ENCODE peak calls at places on chromosomes 2 and 18, in ten cellular contexts. X, Z, W, L, A, E, Y, P, F and D are unnamed samples.

GRCh38 chr2:72153026-72153791 is 5.5 kb upstream of the CYP26B1 start:
- DNase-seq in Z (no peak), W (no peak), X (peak; percentile 2), L (no peak), E (no peak), A (no peak), F (no peak), Y (no peak), P (no peak), D (no peak)

GRCh38 chr18:1147616-1148184 is 243.0 kb downstream of the ADCYAP1 start:
- DNase-seq in E (no peak), A (no peak), Y (no peak), L (peak; percentile 68), P (no peak), X (no peak), W (no peak), Z (no peak), F (no peak), D (no peak)

GRCh38 chr2:219476605-219477578 is 21.8 kb upstream of the GMPPA start:
- DNase-seq in P (no peak), A (no peak), Y (no peak), L (no peak), F (no peak), W (no peak), X (no peak), Z (no peak), E (no peak), D (no peak)

GRCh38 chr2:201118957-201119848 is 3.2 kb downstream of the CFLAR start:
- DNase-seq in E (no peak), W (peak; percentile 55), Y (no peak), P (no peak), A (no peak), Z (no peak), F (peak; percentile 62), L (peak; percentile 72), X (no peak), D (peak; percentile 68)

GRCh38 chr2:40797115-40797514 is 345.2 kb upstream of the SLC8A1 start:
- DNase-seq in W (no peak), P (no peak), F (peak; percentile 48), L (no peak), A (no peak), X (no peak), Y (no peak), Z (no peak), E (no peak), D (peak; percentile 80)

GRCh38 chr18:62979172-62979571 is 263.8 kb downstream of the PHLPP1 start:
- DNase-seq in X (no peak), E (peak; percentile 50), F (no peak), A (peak; percentile 90), L (peak; percentile 82), P (no peak), W (no peak), Y (no peak), Z (no peak), D (no peak)

GRCh38 chr2:239865059-239865639 is 160.0 kb downstream of the NDUFA10 start:
- DNase-seq in A (no peak), E (no peak), Z (no peak), Y (no peak), X (no peak), P (no peak), F (no peak), L (no peak), W (no peak), D (no peak)

GRCh38 chr2:46812381-46813024 is 103.1 kb downstream of the MCFD2 start:
- DNase-seq in P (no peak), X (peak; percentile 78), E (peak; percentile 82), L (peak; percentile 91), A (peak; percentile 83), Z (no peak), Y (no peak), F (peak; percentile 72), W (no peak), D (peak; percentile 54)

GRCh38 chr2:237128026-237128703 is 42.5 kb downstream of the COPS8 start:
- DNase-seq in Y (no peak), P (no peak), A (peak; percentile 45), X (peak; percentile 87), F (peak; percentile 95), E (peak; percentile 93), W (peak; percentile 98), Z (peak; percentile 1), L (peak; percentile 99), D (peak; percentile 98)

GRCh38 chr18:5068856-5069255 is 128.2 kb downstream of the AKAIN1 start:
- DNase-seq in Y (no peak), X (no peak), W (no peak), A (no peak), E (no peak), Z (no peak), L (peak; percentile 2), F (no peak), P (no peak), D (no peak)

GRCh38 chr2:109460553-109461324 is 153.0 kb downstream of the SEPTIN10 start:
- DNase-seq in P (no peak), F (no peak), Y (no peak), Z (no peak), E (no peak), A (no peak), W (no peak), X (no peak), L (peak; percentile 40), D (no peak)

GRCh38 chr2:23404426-23404825 is 19.4 kb downstream of the KLHL29 start:
- DNase-seq in L (peak; percentile 77), A (no peak), Z (no peak), P (no peak), X (no peak), E (no peak), W (peak; percentile 78), Y (no peak), F (peak; percentile 71), D (peak; percentile 80)

GRCh38 chr2:172234716-172235661 is 132.3 kb upstream of the DLX2 start:
- DNase-seq in P (no peak), L (peak; percentile 22), F (no peak), X (peak; percentile 13), Z (no peak), W (peak; percentile 72), Y (peak; percentile 14), E (no peak), A (no peak), D (peak; percentile 45)

GRCh38 chr2:203280428-203281064 is 41.7 kb downstream of the CYP20A1 start:
- DNase-seq in P (no peak), F (peak; percentile 56), A (no peak), W (peak; percentile 93), L (peak; percentile 9), X (no peak), Z (no peak), E (no peak), Y (no peak), D (peak; percentile 96)

GRCh38 chr2:85763831-85764230 is 10.0 kb downstream of the ATOH8 start:
- DNase-seq in Y (no peak), F (no peak), E (no peak), P (no peak), Z (no peak), X (no peak), W (no peak), A (no peak), L (no peak), D (no peak)

GRCh38 chr2:42787788-42788477 is 4.5 kb downstream of the HAAO start:
- DNase-seq in W (no peak), F (no peak), E (no peak), L (no peak), A (no peak), Z (no peak), X (no peak), P (no peak), Y (no peak), D (no peak)

GRCh38 chr2:224586127-224586702 is 1.1 kb upstream of the CUL3 start:
- DNase-seq in Z (no peak), F (no peak), Y (no peak), P (no peak), W (no peak), L (no peak), X (no peak), E (no peak), A (peak; percentile 2), D (no peak)

GRCh38 chr2:236862526-236862925 is 223.2 kb upstream of the COPS8 start:
- DNase-seq in W (no peak), F (no peak), Y (no peak), A (no peak), P (no peak), E (no peak), Z (no peak), X (no peak), L (peak; percentile 40), D (no peak)

GRCh38 chr2:120454993-120455789 is 109.3 kb downstream of the INHBB start:
- DNase-seq in P (no peak), Y (no peak), F (no peak), W (no peak), X (no peak), Z (no peak), E (no peak), L (peak; percentile 42), A (no peak), D (no peak)

GRCh38 chr2:114011709-114012108 is 121.8 kb downstream of the ACTR3 start:
- DNase-seq in L (no peak), A (no peak), W (no peak), E (no peak), Y (no peak), F (no peak), P (no peak), X (no peak), Z (no peak), D (no peak)

GRCh38 chr18:31931163-31931885 is 11.6 kb downstream of the TRAPPC8 start:
- DNase-seq in Z (no peak), P (no peak), Y (no peak), A (no peak), L (peak; percentile 2), E (no peak), W (peak; percentile 76), X (no peak), F (no peak), D (peak; percentile 74)

GRCh38 chr18:54717673-54718435 is 110.4 kb upstream of the RAB27B start:
- DNase-seq in Y (no peak), X (no peak), W (no peak), L (peak; percentile 54), A (peak; percentile 50), F (no peak), E (no peak), P (no peak), Z (peak; percentile 4), D (no peak)

GRCh38 chr2:144682248-144682647 is 162.3 kb upstream of the ZEB2 start:
- DNase-seq in W (no peak), Y (no peak), E (no peak), P (no peak), F (no peak), L (peak; percentile 13), A (no peak), Z (no peak), X (no peak), D (no peak)

GRCh38 chr2:159030674-159031380 is 62.4 kb downstream of the TANC1 start:
- DNase-seq in L (peak; percentile 94), W (peak; percentile 89), A (no peak), F (peak; percentile 69), E (peak; percentile 23), X (peak; percentile 76), P (no peak), Z (no peak), Y (no peak), D (peak; percentile 94)

GRCh38 chr18:63363951-63364350 is 3.1 kb downstream of the KDSR start:
- DNase-seq in F (no peak), Z (no peak), A (no peak), L (no peak), X (no peak), P (peak; percentile 45), Y (peak; percentile 21), W (no peak), E (no peak), D (no peak)

GRCh38 chr2:152189622-152190495 is 14.3 kb upstream of the STAM2 start:
- DNase-seq in E (no peak), W (peak; percentile 66), Y (no peak), L (peak; percentile 80), F (peak; percentile 76), P (no peak), Z (no peak), A (peak; percentile 74), X (peak; percentile 36), D (peak; percentile 71)

GRCh38 chr2:23387221-23387550 is 2.2 kb downstream of the KLHL29 start:
- DNase-seq in F (no peak), Y (no peak), L (no peak), A (no peak), E (no peak), Z (no peak), W (no peak), X (no peak), P (no peak), D (no peak)

GRCh38 chr2:191352536-191352935 is 107.3 kb downstream of the MYO1B start:
- DNase-seq in P (no peak), Z (no peak), E (no peak), Y (no peak), F (peak; percentile 39), A (no peak), W (peak; percentile 58), X (no peak), L (peak; percentile 89), D (peak; percentile 21)